ENCODE peak calls at places on chromosomes 5 and 9, in seven cellular contexts. One of them, this sample, is unnamed.

GRCh38 chr9:97628668-97629067 is 4.5 kb downstream of the TSTD2 start:
- DNase-seq in HFF-Myc: no peak
- DNase-seq in vagina: no peak
- DNase-seq in adrenal gland: no peak
- DNase-seq in astrocyte of the spinal cord: no peak
- DNase-seq in neural progenitor cell: peak
- DNase-seq in cardiac fibroblast: no peak
- DNase-seq in this sample: no peak

GRCh38 chr5:145237843-145238242 is 597.3 kb downstream of the PRELID2 start:
- DNase-seq in neural progenitor cell: peak
- DNase-seq in adrenal gland: no peak
- DNase-seq in cardiac fibroblast: peak
- DNase-seq in astrocyte of the spinal cord: peak
- DNase-seq in HFF-Myc: no peak
- DNase-seq in vagina: no peak
- DNase-seq in this sample: peak

GRCh38 chr9:34158362-34158869 is 20.4 kb upstream of the UBAP1 start:
- DNase-seq in neural progenitor cell: no peak
- DNase-seq in adrenal gland: peak
- DNase-seq in HFF-Myc: no peak
- DNase-seq in astrocyte of the spinal cord: peak
- DNase-seq in cardiac fibroblast: peak
- DNase-seq in vagina: no peak
- DNase-seq in this sample: no peak

GRCh38 chr5:55387865-55388264 is 80.1 kb downstream of the MTREX start:
- DNase-seq in cardiac fibroblast: no peak
- DNase-seq in neural progenitor cell: no peak
- DNase-seq in astrocyte of the spinal cord: no peak
- DNase-seq in vagina: no peak
- DNase-seq in HFF-Myc: no peak
- DNase-seq in adrenal gland: no peak
- DNase-seq in this sample: no peak

GRCh38 chr9:90774682-90775081 is 26.9 kb upstream of the SYK start:
- DNase-seq in neural progenitor cell: no peak
- DNase-seq in HFF-Myc: no peak
- DNase-seq in astrocyte of the spinal cord: no peak
- DNase-seq in cardiac fibroblast: no peak
- DNase-seq in vagina: no peak
- DNase-seq in adrenal gland: no peak
- DNase-seq in this sample: no peak

GRCh38 chr5:54514269-54514668 is 3.3 kb upstream of the SNX18 start:
- DNase-seq in vagina: no peak
- DNase-seq in cardiac fibroblast: no peak
- DNase-seq in astrocyte of the spinal cord: no peak
- DNase-seq in HFF-Myc: no peak
- DNase-seq in neural progenitor cell: peak
- DNase-seq in adrenal gland: no peak
- DNase-seq in this sample: no peak

GRCh38 chr5:158126442-158127399 is 267.8 kb upstream of the CLINT1 start:
- DNase-seq in adrenal gland: no peak
- DNase-seq in astrocyte of the spinal cord: no peak
- DNase-seq in cardiac fibroblast: no peak
- DNase-seq in neural progenitor cell: no peak
- DNase-seq in HFF-Myc: no peak
- DNase-seq in vagina: no peak
- DNase-seq in this sample: no peak

GRCh38 chr9:133989554-133990365 is 2.4 kb downstream of the VAV2 start:
- DNase-seq in astrocyte of the spinal cord: no peak
- DNase-seq in neural progenitor cell: no peak
- DNase-seq in HFF-Myc: no peak
- DNase-seq in cardiac fibroblast: no peak
- DNase-seq in vagina: no peak
- DNase-seq in adrenal gland: no peak
- DNase-seq in this sample: no peak

GRCh38 chr9:16131269-16131668 is 578.4 kb downstream of the CCDC171 start:
- DNase-seq in cardiac fibroblast: peak
- DNase-seq in adrenal gland: no peak
- DNase-seq in neural progenitor cell: peak
- DNase-seq in astrocyte of the spinal cord: peak
- DNase-seq in HFF-Myc: no peak
- DNase-seq in vagina: no peak
- DNase-seq in this sample: no peak

GRCh38 chr9:121744002-121744686 is 92.7 kb downstream of the DAB2IP start:
- DNase-seq in cardiac fibroblast: peak
- DNase-seq in vagina: no peak
- DNase-seq in HFF-Myc: no peak
- DNase-seq in neural progenitor cell: peak
- DNase-seq in astrocyte of the spinal cord: peak
- DNase-seq in adrenal gland: peak
- DNase-seq in this sample: no peak

GRCh38 chr5:84635235-84636055 is 250.8 kb upstream of the EDIL3 start:
- DNase-seq in astrocyte of the spinal cord: no peak
- DNase-seq in adrenal gland: no peak
- DNase-seq in neural progenitor cell: no peak
- DNase-seq in HFF-Myc: no peak
- DNase-seq in cardiac fibroblast: no peak
- DNase-seq in vagina: no peak
- DNase-seq in this sample: no peak

GRCh38 chr5:59693492-59693891 is 200.0 kb downstream of the PDE4D start:
- DNase-seq in HFF-Myc: no peak
- DNase-seq in adrenal gland: no peak
- DNase-seq in cardiac fibroblast: no peak
- DNase-seq in vagina: no peak
- DNase-seq in neural progenitor cell: no peak
- DNase-seq in astrocyte of the spinal cord: no peak
- DNase-seq in this sample: no peak

GRCh38 chr5:56786346-56786745 is 29.0 kb upstream of the MAP3K1 start:
- DNase-seq in vagina: no peak
- DNase-seq in adrenal gland: no peak
- DNase-seq in astrocyte of the spinal cord: no peak
- DNase-seq in cardiac fibroblast: no peak
- DNase-seq in neural progenitor cell: no peak
- DNase-seq in HFF-Myc: no peak
- DNase-seq in this sample: no peak

GRCh38 chr9:120989065-120989464 is 61.0 kb downstream of the C5 start:
- DNase-seq in HFF-Myc: no peak
- DNase-seq in vagina: no peak
- DNase-seq in cardiac fibroblast: no peak
- DNase-seq in adrenal gland: no peak
- DNase-seq in neural progenitor cell: no peak
- DNase-seq in astrocyte of the spinal cord: no peak
- DNase-seq in this sample: no peak

DNA sequence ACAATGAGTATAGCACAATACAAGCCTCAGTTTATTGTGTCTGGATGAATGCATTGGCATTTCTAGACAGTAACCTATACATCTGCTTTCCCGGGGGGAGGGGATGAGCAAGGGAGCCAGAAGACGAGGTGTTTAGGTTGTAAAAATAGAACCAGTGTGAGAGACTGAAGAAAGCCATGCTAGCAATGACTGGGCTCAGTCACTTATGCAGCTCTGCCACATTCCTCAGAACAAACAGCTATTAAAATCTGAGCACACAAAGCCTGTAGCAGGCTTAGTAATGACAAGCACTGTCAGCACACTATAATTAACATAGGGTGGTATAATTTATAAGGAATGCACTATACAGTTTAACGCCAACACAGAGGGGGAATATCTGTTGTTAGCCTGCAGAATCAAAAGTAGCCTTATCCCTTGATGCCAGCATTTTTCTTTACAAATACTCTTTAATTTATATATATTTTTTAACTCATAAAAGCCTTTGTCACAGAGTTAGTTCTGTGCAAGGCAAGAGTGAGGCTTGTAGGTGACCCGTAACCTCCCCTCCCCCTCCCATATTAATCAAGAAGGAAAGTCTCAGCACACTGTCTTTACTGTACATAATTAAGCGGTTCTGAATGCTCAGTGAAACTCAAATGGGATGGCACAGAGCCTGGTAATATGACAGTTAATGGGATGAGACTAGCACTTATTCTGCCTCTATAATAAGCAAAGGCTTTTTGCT is 295.4 kb downstream of the CSNK1G3 start:
- DNase-seq in neural progenitor cell: peak
- DNase-seq in HFF-Myc: no peak
- DNase-seq in vagina: no peak
- DNase-seq in adrenal gland: no peak
- DNase-seq in cardiac fibroblast: no peak
- DNase-seq in astrocyte of the spinal cord: no peak
- DNase-seq in this sample: no peak
- TF ChIP-seq CTCF in neural progenitor cell: no peak
- TF ChIP-seq CTCF in HFF-Myc: no peak
- TF ChIP-seq CTCF in vagina: no peak
- TF ChIP-seq CTCF in adrenal gland: no peak
- TF ChIP-seq CTCF in cardiac fibroblast: no peak
- TF ChIP-seq CTCF in astrocyte of the spinal cord: no peak
- TF ChIP-seq CTCF in this sample: no peak

GRCh38 chr5:69265931-69266330 is 31.2 kb downstream of the CDK7 start:
- DNase-seq in vagina: no peak
- DNase-seq in adrenal gland: no peak
- DNase-seq in astrocyte of the spinal cord: no peak
- DNase-seq in neural progenitor cell: peak
- DNase-seq in HFF-Myc: no peak
- DNase-seq in cardiac fibroblast: no peak
- DNase-seq in this sample: no peak
- TF ChIP-seq CTCF in vagina: no peak
- TF ChIP-seq CTCF in adrenal gland: no peak
- TF ChIP-seq CTCF in astrocyte of the spinal cord: peak
- TF ChIP-seq CTCF in neural progenitor cell: peak
- TF ChIP-seq CTCF in HFF-Myc: peak
- TF ChIP-seq CTCF in cardiac fibroblast: peak
- TF ChIP-seq CTCF in this sample: peak

GRCh38 chr9:130372057-130372456 is 72.7 kb upstream of the ASS1 start:
- DNase-seq in astrocyte of the spinal cord: no peak
- DNase-seq in neural progenitor cell: no peak
- DNase-seq in vagina: no peak
- DNase-seq in cardiac fibroblast: no peak
- DNase-seq in adrenal gland: no peak
- DNase-seq in HFF-Myc: no peak
- DNase-seq in this sample: no peak

GRCh38 chr9:130370226-130370625 is 74.5 kb upstream of the ASS1 start:
- DNase-seq in astrocyte of the spinal cord: no peak
- DNase-seq in vagina: no peak
- DNase-seq in adrenal gland: no peak
- DNase-seq in HFF-Myc: no peak
- DNase-seq in cardiac fibroblast: no peak
- DNase-seq in neural progenitor cell: no peak
- DNase-seq in this sample: no peak

GRCh38 chr9:130373679-130374325 is 71.0 kb upstream of the ASS1 start:
- DNase-seq in cardiac fibroblast: no peak
- DNase-seq in HFF-Myc: no peak
- DNase-seq in neural progenitor cell: no peak
- DNase-seq in adrenal gland: no peak
- DNase-seq in vagina: no peak
- DNase-seq in astrocyte of the spinal cord: no peak
- DNase-seq in this sample: no peak

GRCh38 chr9:130368631-130369103 is 76.1 kb upstream of the ASS1 start:
- DNase-seq in neural progenitor cell: no peak
- DNase-seq in vagina: no peak
- DNase-seq in HFF-Myc: no peak
- DNase-seq in adrenal gland: no peak
- DNase-seq in cardiac fibroblast: no peak
- DNase-seq in astrocyte of the spinal cord: no peak
- DNase-seq in this sample: no peak

DNA sequence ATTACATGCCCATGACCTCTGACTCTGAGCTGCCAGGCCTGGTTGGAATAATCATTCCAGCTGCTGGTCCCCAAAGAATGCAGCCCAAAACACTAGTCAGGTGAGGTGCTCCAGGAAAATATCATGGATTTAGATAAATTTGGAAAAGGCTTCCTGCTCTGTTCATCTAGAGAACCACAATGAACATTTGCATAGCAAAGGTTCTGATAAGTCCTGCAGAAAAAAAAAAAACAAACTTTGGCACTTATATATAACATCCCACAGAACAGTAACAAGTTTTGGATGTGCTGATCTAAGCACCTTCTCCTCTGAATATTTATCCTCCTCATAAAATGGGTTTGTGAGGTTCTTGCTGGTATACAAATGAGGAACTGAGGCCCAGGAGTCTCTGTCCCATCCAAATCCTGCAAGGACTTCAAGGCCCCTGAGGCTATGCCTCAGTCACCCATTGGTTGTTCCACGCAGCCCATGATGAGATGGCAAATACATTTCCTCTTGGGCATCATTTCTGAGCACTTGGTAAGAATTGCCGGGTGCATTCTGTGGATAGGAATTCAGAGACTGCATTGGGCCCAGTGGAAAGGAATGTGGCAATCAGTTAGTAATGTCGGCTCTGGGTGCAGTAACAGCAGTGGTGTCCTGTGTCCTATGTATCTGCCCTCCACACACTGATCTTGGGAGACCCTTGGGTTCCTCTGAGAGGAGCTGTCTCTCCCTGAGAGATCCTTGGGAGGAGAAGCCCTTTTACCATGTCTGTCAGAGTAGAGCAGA is 73.4 kb upstream of the ASS1 start:
- DNase-seq in astrocyte of the spinal cord: no peak
- DNase-seq in vagina: no peak
- DNase-seq in adrenal gland: no peak
- DNase-seq in HFF-Myc: no peak
- DNase-seq in cardiac fibroblast: peak
- DNase-seq in neural progenitor cell: no peak
- DNase-seq in this sample: no peak
- TF ChIP-seq CTCF in astrocyte of the spinal cord: no peak
- TF ChIP-seq CTCF in vagina: no peak
- TF ChIP-seq CTCF in adrenal gland: no peak
- TF ChIP-seq CTCF in HFF-Myc: no peak
- TF ChIP-seq CTCF in cardiac fibroblast: no peak
- TF ChIP-seq CTCF in neural progenitor cell: no peak
- TF ChIP-seq CTCF in this sample: no peak

GRCh38 chr5:140367631-140368013 is 7.6 kb downstream of the SLC4A9 start:
- DNase-seq in cardiac fibroblast: no peak
- DNase-seq in neural progenitor cell: no peak
- DNase-seq in HFF-Myc: no peak
- DNase-seq in adrenal gland: no peak
- DNase-seq in vagina: no peak
- DNase-seq in astrocyte of the spinal cord: no peak
- DNase-seq in this sample: no peak

GRCh38 chr5:140365941-140366340 is 5.9 kb downstream of the SLC4A9 start:
- DNase-seq in astrocyte of the spinal cord: no peak
- DNase-seq in vagina: no peak
- DNase-seq in HFF-Myc: no peak
- DNase-seq in adrenal gland: no peak
- DNase-seq in cardiac fibroblast: no peak
- DNase-seq in neural progenitor cell: no peak
- DNase-seq in this sample: no peak

GRCh38 chr5:140364472-140364765 is 4.4 kb downstream of the SLC4A9 start:
- DNase-seq in vagina: no peak
- DNase-seq in adrenal gland: no peak
- DNase-seq in cardiac fibroblast: no peak
- DNase-seq in astrocyte of the spinal cord: no peak
- DNase-seq in HFF-Myc: no peak
- DNase-seq in neural progenitor cell: no peak
- DNase-seq in this sample: no peak

GRCh38 chr5:140365282-140365681 is 5.3 kb downstream of the SLC4A9 start:
- DNase-seq in vagina: no peak
- DNase-seq in cardiac fibroblast: no peak
- DNase-seq in HFF-Myc: no peak
- DNase-seq in neural progenitor cell: no peak
- DNase-seq in astrocyte of the spinal cord: no peak
- DNase-seq in adrenal gland: no peak
- DNase-seq in this sample: no peak

GRCh38 chr5:140366770-140367630 is 7.0 kb downstream of the SLC4A9 start:
- DNase-seq in adrenal gland: no peak
- DNase-seq in astrocyte of the spinal cord: no peak
- DNase-seq in vagina: no peak
- DNase-seq in HFF-Myc: no peak
- DNase-seq in cardiac fibroblast: no peak
- DNase-seq in neural progenitor cell: no peak
- DNase-seq in this sample: no peak
- TF ChIP-seq CTCF in adrenal gland: no peak
- TF ChIP-seq CTCF in astrocyte of the spinal cord: no peak
- TF ChIP-seq CTCF in vagina: no peak
- TF ChIP-seq CTCF in HFF-Myc: peak
- TF ChIP-seq CTCF in cardiac fibroblast: no peak
- TF ChIP-seq CTCF in neural progenitor cell: no peak
- TF ChIP-seq CTCF in this sample: no peak

This sample was measured in progenitor cell of endocrine pancreas.